ENCODE peak calls at places on chromosomes 12 and 14, in seven cellular contexts. J is renal cortical epithelial cell; H is left ventricle myocardium inferior; L is nephron progenitor cell; K is effector memory CD8-positive, alpha-beta T cell; T is germinal center; X is AG09319. V is an unnamed sample.

GRCh38 chr12:4417471-4417870 is 28.1 kb downstream of the FGF6 start:
- DNase-seq in H (no peak), J (no peak), K (no peak), T (no peak), X (no peak), L (peak), V (no peak)

GRCh38 chr12:20237091-20237490 is 131.2 kb upstream of the PDE3A start:
- DNase-seq in X (no peak), J (no peak), T (no peak), H (no peak), K (no peak), L (no peak), V (no peak)

GRCh38 chr12:28899951-28900350 is 249.1 kb upstream of the FAR2 start:
- DNase-seq in H (no peak), T (no peak), K (no peak), X (peak), J (peak), L (no peak), V (no peak)

GRCh38 chr14:57732886-57733285 is 133.0 kb downstream of the SLC35F4 start:
- DNase-seq in L (no peak), X (no peak), T (no peak), J (no peak), K (no peak), H (no peak), V (no peak)

GRCh38 chr12:121000530-121000929 is 15.8 kb downstream of the C12orf43 start:
- DNase-seq in T (no peak), L (no peak), X (no peak), J (no peak), H (no peak), K (no peak), V (no peak)

GRCh38 chr12:68591716-68592437 is 18.8 kb upstream of the RAP1B start:
- DNase-seq in L (no peak), X (no peak), T (peak), J (no peak), H (no peak), K (peak), V (peak)

GRCh38 chr12:62317017-62317416 is 56.8 kb downstream of the USP15 start:
- DNase-seq in K (no peak), X (no peak), L (no peak), T (no peak), H (no peak), J (no peak), V (no peak)

GRCh38 chr12:24561882-24562760 is 386.8 kb downstream of the BCAT1 start:
- DNase-seq in X (no peak), T (peak), J (peak), K (no peak), H (peak), L (peak), V (peak)

GRCh38 chr12:132286912-132287311 is 42.5 kb downstream of the GALNT9 start:
- DNase-seq in L (no peak), J (peak), H (no peak), X (no peak), K (no peak), T (no peak), V (no peak)

GRCh38 chr12:91766454-91766853 is 379.2 kb downstream of the BTG1 start:
- DNase-seq in K (no peak), X (no peak), J (no peak), L (no peak), H (no peak), T (no peak), V (no peak)

GRCh38 chr14:61561657-61562276 is 133.5 kb upstream of the HIF1A start:
- DNase-seq in L (peak), H (peak), X (peak), K (no peak), J (peak), T (no peak), V (no peak)